ENCODE peak calls at places on chromosomes 12 and 14, in eight cellular contexts. One of them, this sample, is unnamed.

GRCh38 chr14:102185360-102185759 is 45.7 kb downstream of the WDR20 start:
- DNase-seq in HCEC 1CT: no peak
- DNase-seq in neural progenitor cell: no peak
- DNase-seq in IMR-90: no peak
- DNase-seq in dermis microvascular lymphatic vessel endothelial cell: no peak
- DNase-seq in sigmoid colon: peak; percentile 8
- DNase-seq in effector memory CD4-positive, alpha-beta T cell: no peak
- DNase-seq in stimulated activated CD4-positive, alpha-beta T cell treated with anti-CD3 and anti-CD28 coated beads, Interleukin-15, amount 100 ng/mL, for 24 hours: no peak
- DNase-seq in this sample: no peak

GRCh38 chr14:73802431-73803188 is 49.0 kb upstream of the PTGR2 start:
- DNase-seq in sigmoid colon: no peak
- DNase-seq in HCEC 1CT: no peak
- DNase-seq in IMR-90: no peak
- DNase-seq in effector memory CD4-positive, alpha-beta T cell: no peak
- DNase-seq in stimulated activated CD4-positive, alpha-beta T cell treated with anti-CD3 and anti-CD28 coated beads, Interleukin-15, amount 100 ng/mL, for 24 hours: no peak
- DNase-seq in dermis microvascular lymphatic vessel endothelial cell: no peak
- DNase-seq in neural progenitor cell: peak; percentile 35
- DNase-seq in this sample: no peak

GRCh38 chr12:123967121-123967586 is 5.5 kb downstream of the CCDC92 start:
- DNase-seq in dermis microvascular lymphatic vessel endothelial cell: no peak
- DNase-seq in sigmoid colon: no peak
- DNase-seq in IMR-90: no peak
- DNase-seq in effector memory CD4-positive, alpha-beta T cell: no peak
- DNase-seq in neural progenitor cell: no peak
- DNase-seq in stimulated activated CD4-positive, alpha-beta T cell treated with anti-CD3 and anti-CD28 coated beads, Interleukin-15, amount 100 ng/mL, for 24 hours: no peak
- DNase-seq in HCEC 1CT: no peak
- DNase-seq in this sample: no peak

GRCh38 chr12:14868916-14869315 is 16.7 kb downstream of the MGP start:
- DNase-seq in effector memory CD4-positive, alpha-beta T cell: no peak
- DNase-seq in sigmoid colon: no peak
- DNase-seq in dermis microvascular lymphatic vessel endothelial cell: no peak
- DNase-seq in HCEC 1CT: peak; percentile 32
- DNase-seq in neural progenitor cell: no peak
- DNase-seq in IMR-90: peak; percentile 6
- DNase-seq in stimulated activated CD4-positive, alpha-beta T cell treated with anti-CD3 and anti-CD28 coated beads, Interleukin-15, amount 100 ng/mL, for 24 hours: no peak
- DNase-seq in this sample: no peak

GRCh38 chr12:114430306-114430705 is 24.4 kb upstream of the TBX5 start:
- DNase-seq in IMR-90: peak; percentile 100
- DNase-seq in effector memory CD4-positive, alpha-beta T cell: no peak
- DNase-seq in HCEC 1CT: no peak
- DNase-seq in stimulated activated CD4-positive, alpha-beta T cell treated with anti-CD3 and anti-CD28 coated beads, Interleukin-15, amount 100 ng/mL, for 24 hours: no peak
- DNase-seq in neural progenitor cell: no peak
- DNase-seq in dermis microvascular lymphatic vessel endothelial cell: no peak
- DNase-seq in sigmoid colon: no peak
- DNase-seq in this sample: no peak

GRCh38 chr14:35406811-35407630 is 2.5 kb upstream of the NFKBIA start:
- DNase-seq in stimulated activated CD4-positive, alpha-beta T cell treated with anti-CD3 and anti-CD28 coated beads, Interleukin-15, amount 100 ng/mL, for 24 hours: peak; percentile 15
- DNase-seq in effector memory CD4-positive, alpha-beta T cell: no peak
- DNase-seq in IMR-90: peak; percentile 74
- DNase-seq in neural progenitor cell: peak; percentile 71
- DNase-seq in sigmoid colon: peak; percentile 70
- DNase-seq in dermis microvascular lymphatic vessel endothelial cell: no peak
- DNase-seq in HCEC 1CT: peak; percentile 72
- DNase-seq in this sample: no peak

GRCh38 chr12:120007272-120007671 is 18.2 kb downstream of the BICDL1 start:
- DNase-seq in stimulated activated CD4-positive, alpha-beta T cell treated with anti-CD3 and anti-CD28 coated beads, Interleukin-15, amount 100 ng/mL, for 24 hours: peak; percentile 80
- DNase-seq in neural progenitor cell: peak; percentile 5
- DNase-seq in IMR-90: no peak
- DNase-seq in dermis microvascular lymphatic vessel endothelial cell: no peak
- DNase-seq in HCEC 1CT: no peak
- DNase-seq in sigmoid colon: no peak
- DNase-seq in effector memory CD4-positive, alpha-beta T cell: peak; percentile 41
- DNase-seq in this sample: no peak

GRCh38 chr14:63878792-63879191 is 26.0 kb downstream of the SYNE2 start:
- DNase-seq in effector memory CD4-positive, alpha-beta T cell: no peak
- DNase-seq in HCEC 1CT: no peak
- DNase-seq in dermis microvascular lymphatic vessel endothelial cell: no peak
- DNase-seq in IMR-90: no peak
- DNase-seq in sigmoid colon: no peak
- DNase-seq in neural progenitor cell: no peak
- DNase-seq in stimulated activated CD4-positive, alpha-beta T cell treated with anti-CD3 and anti-CD28 coated beads, Interleukin-15, amount 100 ng/mL, for 24 hours: no peak
- DNase-seq in this sample: no peak

GRCh38 chr12:113239288-113239771 is 18.1 kb downstream of the TPCN1 start:
- DNase-seq in neural progenitor cell: no peak
- DNase-seq in dermis microvascular lymphatic vessel endothelial cell: no peak
- DNase-seq in stimulated activated CD4-positive, alpha-beta T cell treated with anti-CD3 and anti-CD28 coated beads, Interleukin-15, amount 100 ng/mL, for 24 hours: no peak
- DNase-seq in HCEC 1CT: no peak
- DNase-seq in sigmoid colon: peak; percentile 54
- DNase-seq in IMR-90: no peak
- DNase-seq in effector memory CD4-positive, alpha-beta T cell: no peak
- DNase-seq in this sample: no peak

This sample was measured in astrocyte of the cerebellum.